ENCODE peak calls at places on chromosomes 13 and 19, in four cellular contexts. One of them, this sample, is unnamed.
A peak's percentile ranks its signal among the peaks of the same experiment; 100 is the strongest.

GRCh38 chr13:86731987-86732386 is 932.8 kb upstream of the SLITRK6 start:
- DNase-seq in neural progenitor cell: no peak
- DNase-seq in HCT116: no peak
- DNase-seq in fibroblast of lung: no peak
- DNase-seq in this sample: no peak

GRCh38 chr13:71030789-71031188 is 836.2 kb downstream of the DACH1 start:
- DNase-seq in neural progenitor cell: no peak
- DNase-seq in HCT116: no peak
- DNase-seq in fibroblast of lung: no peak
- DNase-seq in this sample: no peak

GRCh38 chr13:46484561-46484960 is 68.4 kb upstream of the LRCH1 start:
- DNase-seq in neural progenitor cell: no peak
- DNase-seq in HCT116: no peak
- DNase-seq in fibroblast of lung: peak; percentile 37
- DNase-seq in this sample: no peak

GRCh38 chr19:53158119-53158656 is 665 bp downstream of the ZNF347 start:
- DNase-seq in neural progenitor cell: peak; percentile 67
- DNase-seq in HCT116: no peak
- DNase-seq in fibroblast of lung: peak; percentile 28
- DNase-seq in this sample: peak; percentile 39

GRCh38 chr13:62357887-62358645 is 942.4 kb upstream of the PCDH20 start:
- DNase-seq in neural progenitor cell: peak; percentile 88
- DNase-seq in HCT116: peak; percentile 74
- DNase-seq in fibroblast of lung: peak; percentile 80
- DNase-seq in this sample: peak; percentile 82

GRCh38 chr19:8544168-8544567 is 30.2 kb upstream of the ZNF414 start:
- DNase-seq in neural progenitor cell: no peak
- DNase-seq in HCT116: no peak
- DNase-seq in fibroblast of lung: no peak
- DNase-seq in this sample: no peak

GRCh38 chr19:18985257-18985656 is 44.2 kb upstream of the HOMER3 start:
- DNase-seq in neural progenitor cell: peak; percentile 83
- DNase-seq in HCT116: no peak
- DNase-seq in fibroblast of lung: no peak
- DNase-seq in this sample: no peak

GRCh38 chr13:65719831-65720230 is 1510.3 kb downstream of the PCDH9 start:
- DNase-seq in neural progenitor cell: peak; percentile 8
- DNase-seq in HCT116: no peak
- DNase-seq in fibroblast of lung: no peak
- DNase-seq in this sample: no peak

GRCh38 chr13:112131740-112132113 is 64.8 kb downstream of the SOX1 start:
- DNase-seq in neural progenitor cell: no peak
- DNase-seq in HCT116: no peak
- DNase-seq in fibroblast of lung: no peak
- DNase-seq in this sample: no peak

GRCh38 chr13:42525035-42525504 is 48.9 kb upstream of the TNFSF11 start:
- DNase-seq in neural progenitor cell: no peak
- DNase-seq in HCT116: no peak
- DNase-seq in fibroblast of lung: peak; percentile 42
- DNase-seq in this sample: no peak

GRCh38 chr13:80945328-80945727 is 604.4 kb upstream of the SPRY2 start:
- DNase-seq in neural progenitor cell: peak; percentile 91
- DNase-seq in HCT116: no peak
- DNase-seq in fibroblast of lung: peak; percentile 14
- DNase-seq in this sample: peak; percentile 69

GRCh38 chr19:51525731-51526130 is 5.7 kb downstream of the SIGLEC6 start:
- DNase-seq in neural progenitor cell: no peak
- DNase-seq in HCT116: no peak
- DNase-seq in fibroblast of lung: no peak
- DNase-seq in this sample: no peak

GRCh38 chr19:1469936-1470863 is 8.8 kb downstream of the C19orf25 start:
- DNase-seq in neural progenitor cell: peak; percentile 92
- DNase-seq in HCT116: peak; percentile 42
- DNase-seq in fibroblast of lung: no peak
- DNase-seq in this sample: peak; percentile 79

GRCh38 chr13:61670384-61671161 is 254.9 kb upstream of the PCDH20 start:
- DNase-seq in neural progenitor cell: no peak
- DNase-seq in HCT116: no peak
- DNase-seq in fibroblast of lung: no peak
- DNase-seq in this sample: no peak

GRCh38 chr13:30895773-30896172 is 10.3 kb upstream of the MEDAG start:
- DNase-seq in neural progenitor cell: peak; percentile 22
- DNase-seq in HCT116: no peak
- DNase-seq in fibroblast of lung: peak; percentile 91
- DNase-seq in this sample: no peak

GRCh38 chr13:73940098-73940497 is 194.1 kb downstream of the KLF12 start:
- DNase-seq in neural progenitor cell: no peak
- DNase-seq in HCT116: no peak
- DNase-seq in fibroblast of lung: no peak
- DNase-seq in this sample: no peak

GRCh38 chr19:2561895-2562294 is 86.0 kb downstream of the GADD45B start:
- DNase-seq in neural progenitor cell: no peak
- DNase-seq in HCT116: no peak
- DNase-seq in fibroblast of lung: no peak
- DNase-seq in this sample: no peak

GRCh38 chr19:39740395-39740794 is 2.6 kb upstream of the CLC start:
- DNase-seq in neural progenitor cell: no peak
- DNase-seq in HCT116: no peak
- DNase-seq in fibroblast of lung: no peak
- DNase-seq in this sample: no peak

GRCh38 chr19:7562646-7563393 is 27.3 kb downstream of the PNPLA6 start:
- DNase-seq in neural progenitor cell: peak; percentile 50
- DNase-seq in HCT116: no peak
- DNase-seq in fibroblast of lung: no peak
- DNase-seq in this sample: peak; percentile 34

GRCh38 chr19:33621811-33622504 is at the start of gene CHST8:
- DNase-seq in neural progenitor cell: peak; percentile 92
- DNase-seq in HCT116: no peak
- DNase-seq in fibroblast of lung: no peak
- DNase-seq in this sample: peak; percentile 82

GRCh38 chr13:66634384-66634783 is 595.8 kb downstream of the PCDH9 start:
- DNase-seq in neural progenitor cell: no peak
- DNase-seq in HCT116: no peak
- DNase-seq in fibroblast of lung: no peak
- DNase-seq in this sample: no peak

GRCh38 chr13:40352807-40353562 is 313.5 kb downstream of the FOXO1 start:
- DNase-seq in neural progenitor cell: no peak
- DNase-seq in HCT116: no peak
- DNase-seq in fibroblast of lung: peak; percentile 71
- DNase-seq in this sample: no peak

GRCh38 chr13:27708325-27708724 is 84.0 kb upstream of the GSX1 start:
- DNase-seq in neural progenitor cell: no peak
- DNase-seq in HCT116: no peak
- DNase-seq in fibroblast of lung: no peak
- DNase-seq in this sample: no peak

GRCh38 chr19:29761575-29762225 is 46.6 kb upstream of the C19orf12 start:
- DNase-seq in neural progenitor cell: no peak
- DNase-seq in HCT116: no peak
- DNase-seq in fibroblast of lung: no peak
- DNase-seq in this sample: no peak

GRCh38 chr13:87042946-87043345 is 628.2 kb upstream of the SLITRK5 start:
- DNase-seq in neural progenitor cell: no peak
- DNase-seq in HCT116: no peak
- DNase-seq in fibroblast of lung: peak; percentile 28
- DNase-seq in this sample: no peak

DNA sequence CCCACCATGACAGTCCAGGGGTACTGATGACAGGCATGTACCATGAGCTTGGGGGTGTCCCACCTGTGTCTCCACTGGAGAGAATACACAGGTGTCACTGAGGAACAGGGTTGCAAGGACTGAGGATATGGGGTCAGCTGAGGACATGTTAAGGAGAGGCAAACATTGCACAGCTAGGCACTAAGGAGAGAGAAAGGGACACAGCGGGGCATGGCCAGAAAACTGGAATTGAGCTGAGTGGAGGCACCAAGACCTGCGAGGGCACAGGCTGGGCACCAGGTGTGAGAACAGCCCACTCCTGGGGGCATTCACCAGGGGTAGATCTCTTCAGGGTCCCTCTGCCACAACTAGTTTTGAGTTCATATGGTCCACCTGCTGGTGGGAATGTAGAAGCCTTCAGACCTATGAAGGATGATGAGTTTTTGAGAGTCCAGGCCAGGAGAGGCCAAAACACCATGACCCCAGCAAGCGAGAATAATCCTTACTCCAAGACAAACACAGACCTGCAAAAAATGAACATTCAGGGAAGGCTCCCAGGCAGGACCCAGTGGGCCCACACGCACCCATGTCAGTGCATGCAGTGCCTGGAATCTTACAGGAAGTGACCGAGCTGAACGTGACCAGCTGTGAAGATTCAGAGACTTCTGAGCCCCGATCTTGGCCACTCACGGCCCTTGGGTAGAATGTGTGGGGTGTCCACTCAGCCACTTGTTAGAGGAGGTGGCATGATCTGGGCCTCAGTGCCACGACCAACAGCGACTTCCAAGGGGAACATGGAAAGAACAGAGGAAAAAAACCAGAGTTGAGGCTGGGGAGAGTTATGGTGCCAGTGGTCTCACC is 1.4 kb upstream of the ZNF584 start:
- DNase-seq in neural progenitor cell: peak; percentile 45
- DNase-seq in HCT116: no peak
- DNase-seq in fibroblast of lung: no peak
- DNase-seq in this sample: peak; percentile 47
- TF ChIP-seq CTCF in neural progenitor cell: peak; percentile 43
- TF ChIP-seq CTCF in HCT116: no peak
- TF ChIP-seq CTCF in fibroblast of lung: peak; percentile 24
- TF ChIP-seq CTCF in this sample: peak; percentile 58

GRCh38 chr13:26484196-26484595 is 73.3 kb upstream of the WASF3 start:
- DNase-seq in neural progenitor cell: no peak
- DNase-seq in HCT116: no peak
- DNase-seq in fibroblast of lung: no peak
- DNase-seq in this sample: no peak

GRCh38 chr13:26485288-26485687 is 72.2 kb upstream of the WASF3 start:
- DNase-seq in neural progenitor cell: no peak
- DNase-seq in HCT116: no peak
- DNase-seq in fibroblast of lung: no peak
- DNase-seq in this sample: no peak

GRCh38 chr13:26480246-26480855 is 77.1 kb upstream of the WASF3 start:
- DNase-seq in neural progenitor cell: no peak
- DNase-seq in HCT116: no peak
- DNase-seq in fibroblast of lung: peak; percentile 11
- DNase-seq in this sample: no peak

GRCh38 chr13:26483546-26483945 is 73.9 kb upstream of the WASF3 start:
- DNase-seq in neural progenitor cell: no peak
- DNase-seq in HCT116: no peak
- DNase-seq in fibroblast of lung: no peak
- DNase-seq in this sample: no peak

GRCh38 chr13:26482451-26483197 is 74.9 kb upstream of the WASF3 start:
- DNase-seq in neural progenitor cell: peak; percentile 72
- DNase-seq in HCT116: peak; percentile 76
- DNase-seq in fibroblast of lung: peak; percentile 82
- DNase-seq in this sample: peak; percentile 74
- H3K9ac ChIP-seq in neural progenitor cell: no peak overlapping the region
- H3K9ac ChIP-seq in HCT116: no peak overlapping the region
- H3K9ac ChIP-seq in fibroblast of lung: no peak overlapping the region
- H3K9ac ChIP-seq in this sample: no peak overlapping the region

GRCh38 chr13:68275758-68276157 is 1045.6 kb upstream of the PCDH9 start:
- DNase-seq in neural progenitor cell: no peak
- DNase-seq in HCT116: no peak
- DNase-seq in fibroblast of lung: no peak
- DNase-seq in this sample: no peak
- TF ChIP-seq CTCF in neural progenitor cell: no peak
- TF ChIP-seq CTCF in HCT116: no peak
- TF ChIP-seq CTCF in fibroblast of lung: no peak
- TF ChIP-seq CTCF in this sample: no peak

GRCh38 chr19:12973236-12973635 is 3.9 kb downstream of the DAND5 start:
- DNase-seq in neural progenitor cell: no peak
- DNase-seq in HCT116: no peak
- DNase-seq in fibroblast of lung: no peak
- DNase-seq in this sample: peak; percentile 23

GRCh38 chr19:12969292-12969988 is at the start of gene DAND5:
- DNase-seq in neural progenitor cell: no peak
- DNase-seq in HCT116: no peak
- DNase-seq in fibroblast of lung: no peak
- DNase-seq in this sample: no peak

GRCh38 chr19:12970070-12970820 is 869 bp downstream of the DAND5 start:
- DNase-seq in neural progenitor cell: no peak
- DNase-seq in HCT116: no peak
- DNase-seq in fibroblast of lung: no peak
- DNase-seq in this sample: no peak

GRCh38 chr19:12974301-12975220 is 5.2 kb downstream of the DAND5 start:
- DNase-seq in neural progenitor cell: no peak
- DNase-seq in HCT116: no peak
- DNase-seq in fibroblast of lung: no peak
- DNase-seq in this sample: no peak

GRCh38 chr19:12975221-12975756 is 5.9 kb downstream of the DAND5 start:
- DNase-seq in neural progenitor cell: no peak
- DNase-seq in HCT116: no peak
- DNase-seq in fibroblast of lung: no peak
- DNase-seq in this sample: no peak
- H3K9ac ChIP-seq in neural progenitor cell: no peak overlapping the region
- H3K9ac ChIP-seq in HCT116: no peak overlapping the region
- H3K9ac ChIP-seq in fibroblast of lung: no peak overlapping the region
- H3K9ac ChIP-seq in this sample: no peak overlapping the region

GRCh38 chr19:14090509-14091085 is at the start of gene SAMD1:
- DNase-seq in neural progenitor cell: peak; percentile 95
- DNase-seq in HCT116: peak; percentile 76
- DNase-seq in fibroblast of lung: peak; percentile 94
- DNase-seq in this sample: peak; percentile 79

GRCh38 chr19:14093117-14093784 is 2.7 kb upstream of the SAMD1 start:
- DNase-seq in neural progenitor cell: no peak
- DNase-seq in HCT116: no peak
- DNase-seq in fibroblast of lung: no peak
- DNase-seq in this sample: no peak

GRCh38 chr19:14091086-14091884 is 734 bp upstream of the SAMD1 start:
- DNase-seq in neural progenitor cell: no peak
- DNase-seq in HCT116: no peak
- DNase-seq in fibroblast of lung: peak; percentile 79
- DNase-seq in this sample: no peak

GRCh38 chr19:14089662-14090508 is 666 bp downstream of the SAMD1 start:
- DNase-seq in neural progenitor cell: peak; percentile 90
- DNase-seq in HCT116: no peak
- DNase-seq in fibroblast of lung: peak; percentile 64
- DNase-seq in this sample: no peak

GRCh38 chr19:14091885-14092462 is 1.4 kb upstream of the SAMD1 start:
- DNase-seq in neural progenitor cell: peak; percentile 47
- DNase-seq in HCT116: no peak
- DNase-seq in fibroblast of lung: no peak
- DNase-seq in this sample: no peak
- TF ChIP-seq CTCF in neural progenitor cell: peak; percentile 35
- TF ChIP-seq CTCF in HCT116: no peak
- TF ChIP-seq CTCF in fibroblast of lung: no peak
- TF ChIP-seq CTCF in this sample: peak; percentile 22

GRCh38 chr13:51425410-51426042 is 27.3 kb downstream of the INTS6 start:
- DNase-seq in neural progenitor cell: no peak
- DNase-seq in HCT116: no peak
- DNase-seq in fibroblast of lung: peak; percentile 65
- DNase-seq in this sample: no peak
- H3K9ac ChIP-seq in neural progenitor cell: no peak overlapping the region
- H3K9ac ChIP-seq in HCT116: no peak overlapping the region
- H3K9ac ChIP-seq in fibroblast of lung: no peak overlapping the region
- H3K9ac ChIP-seq in this sample: no peak overlapping the region

This sample was measured in H9.